ENCODE peak calls at places on chromosomes 13 and 19, in ten cellular contexts. C is astrocyte of the spinal cord, F is nephron progenitor cell, E is BE2C, X is tibial artery, O is IMR-90, D is thoracic aorta, J is astrocyte of the cerebellum, G is hepatocyte, V is Panc1. K is an unnamed sample.

GRCh38 chr19:35657904-35658700 is 8.2 kb upstream of the UPK1A start:
- DNase-seq in C (peak; percentile 48), F (no peak), E (no peak), X (no peak), O (no peak), D (no peak), J (no peak), G (no peak), V (no peak), K (no peak)

GRCh38 chr13:114108894-114109293 is 23.5 kb downstream of the RASA3 start:
- DNase-seq in C (no peak), F (no peak), E (no peak), X (peak; percentile 16), O (no peak), D (no peak), J (no peak), G (no peak), V (no peak), K (no peak)

GRCh38 chr19:5789886-5790572 is 934 bp downstream of the DUS3L start:
- DNase-seq in C (no peak), F (no peak), E (no peak), X (no peak), O (no peak), D (no peak), J (no peak), G (no peak), V (no peak), K (no peak)

GRCh38 chr13:88345171-88345847 is 674.1 kb downstream of the SLITRK5 start:
- DNase-seq in C (no peak), F (no peak), E (no peak), X (no peak), O (no peak), D (no peak), J (no peak), G (no peak), V (no peak), K (no peak)

GRCh38 chr13:46655727-46656180 is 102.8 kb downstream of the LRCH1 start:
- DNase-seq in C (peak; percentile 43), F (no peak), E (no peak), X (no peak), O (no peak), D (no peak), J (no peak), G (no peak), V (no peak), K (no peak)

GRCh38 chr19:16457195-16457953 is 14.4 kb downstream of the EPS15L1 start:
- DNase-seq in C (no peak), F (peak; percentile 54), E (peak; percentile 89), X (peak; percentile 32), O (peak; percentile 26), D (no peak), J (no peak), G (no peak), V (no peak), K (no peak)

GRCh38 chr13:98203641-98204326 is 26.7 kb upstream of the RNF113B start:
- DNase-seq in C (no peak), F (no peak), E (no peak), X (no peak), O (no peak), D (no peak), J (no peak), G (no peak), V (no peak), K (peak; percentile 29)

GRCh38 chr19:4908781-4909171 is 525 bp upstream of the UHRF1 start:
- DNase-seq in C (no peak), F (peak; percentile 36), E (no peak), X (no peak), O (no peak), D (no peak), J (no peak), G (no peak), V (no peak), K (no peak)

GRCh38 chr19:54158812-54159351 is 639 bp downstream of the LENG1 start:
- DNase-seq in C (no peak), F (no peak), E (no peak), X (no peak), O (peak; percentile 12), D (no peak), J (no peak), G (no peak), V (no peak), K (peak; percentile 23)

GRCh38 chr19:39865953-39866352 is 19.8 kb upstream of the FBL start:
- DNase-seq in C (no peak), F (no peak), E (no peak), X (no peak), O (no peak), D (no peak), J (no peak), G (no peak), V (no peak), K (no peak)

GRCh38 chr19:6475321-6476108 is 6.1 kb downstream of the DENND1C start:
- DNase-seq in C (no peak), F (peak; percentile 31), E (no peak), X (no peak), O (no peak), D (no peak), J (no peak), G (peak; percentile 50), V (no peak), K (no peak)

GRCh38 chr19:33690461-33691427 is 69.0 kb downstream of the CHST8 start:
- DNase-seq in C (no peak), F (no peak), E (peak; percentile 72), X (no peak), O (no peak), D (no peak), J (no peak), G (no peak), V (no peak), K (no peak)

GRCh38 chr13:44744880-44745633 is 168.9 kb upstream of the TSC22D1 start:
- DNase-seq in C (no peak), F (no peak), E (no peak), X (no peak), O (no peak), D (no peak), J (no peak), G (no peak), V (no peak), K (no peak)

GRCh38 chr13:44748439-44748838 is 172.3 kb upstream of the TSC22D1 start:
- DNase-seq in C (no peak), F (no peak), E (no peak), X (no peak), O (no peak), D (no peak), J (no peak), G (no peak), V (no peak), K (no peak)

GRCh38 chr13:44749906-44750305 is 173.8 kb upstream of the TSC22D1 start:
- DNase-seq in C (no peak), F (no peak), E (no peak), X (no peak), O (no peak), D (no peak), J (no peak), G (no peak), V (no peak), K (no peak)

GRCh38 chr13:44746690-44747089 is 170.6 kb upstream of the TSC22D1 start:
- DNase-seq in C (no peak), F (no peak), E (no peak), X (no peak), O (peak; percentile 41), D (no peak), J (no peak), G (no peak), V (no peak), K (no peak)

GRCh38 chr13:44747179-44747578 is 171.0 kb upstream of the TSC22D1 start:
- DNase-seq in C (no peak), F (no peak), E (no peak), X (no peak), O (no peak), D (no peak), J (no peak), G (no peak), V (no peak), K (no peak)
- TF ChIP-seq CTCF in C (no peak), F (no peak), E (no peak), X (no peak), O (no peak), D (no peak), J (no peak), G (no peak), V (no peak), K (no peak)

DNA sequence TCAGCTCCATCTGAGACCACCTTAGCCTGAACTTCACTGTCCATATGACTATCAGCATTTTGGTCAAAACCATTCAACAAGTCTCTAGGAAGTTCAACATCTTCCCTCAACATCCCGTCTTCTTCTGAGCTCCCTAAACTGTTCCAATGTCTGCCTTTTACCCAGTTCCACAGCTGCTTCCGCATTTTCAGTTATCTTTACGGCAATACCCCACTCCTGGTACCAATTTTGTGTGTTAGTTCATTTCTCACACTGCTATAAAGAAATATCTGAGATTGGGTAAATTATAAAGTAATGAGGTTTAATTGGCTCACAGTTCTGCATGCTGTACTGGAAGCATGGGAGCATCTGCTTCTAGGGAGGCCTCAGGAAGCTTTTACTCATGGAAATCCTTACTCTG is 771.2 kb downstream of the SLITRK6 start:
- DNase-seq in C (no peak), F (no peak), E (no peak), X (no peak), O (no peak), D (no peak), J (no peak), G (no peak), V (no peak), K (no peak)
- TF ChIP-seq CTCF in C (no peak), F (no peak), E (no peak), X (no peak), O (no peak), D (no peak), J (no peak), G (no peak), V (no peak), K (no peak)

DNA sequence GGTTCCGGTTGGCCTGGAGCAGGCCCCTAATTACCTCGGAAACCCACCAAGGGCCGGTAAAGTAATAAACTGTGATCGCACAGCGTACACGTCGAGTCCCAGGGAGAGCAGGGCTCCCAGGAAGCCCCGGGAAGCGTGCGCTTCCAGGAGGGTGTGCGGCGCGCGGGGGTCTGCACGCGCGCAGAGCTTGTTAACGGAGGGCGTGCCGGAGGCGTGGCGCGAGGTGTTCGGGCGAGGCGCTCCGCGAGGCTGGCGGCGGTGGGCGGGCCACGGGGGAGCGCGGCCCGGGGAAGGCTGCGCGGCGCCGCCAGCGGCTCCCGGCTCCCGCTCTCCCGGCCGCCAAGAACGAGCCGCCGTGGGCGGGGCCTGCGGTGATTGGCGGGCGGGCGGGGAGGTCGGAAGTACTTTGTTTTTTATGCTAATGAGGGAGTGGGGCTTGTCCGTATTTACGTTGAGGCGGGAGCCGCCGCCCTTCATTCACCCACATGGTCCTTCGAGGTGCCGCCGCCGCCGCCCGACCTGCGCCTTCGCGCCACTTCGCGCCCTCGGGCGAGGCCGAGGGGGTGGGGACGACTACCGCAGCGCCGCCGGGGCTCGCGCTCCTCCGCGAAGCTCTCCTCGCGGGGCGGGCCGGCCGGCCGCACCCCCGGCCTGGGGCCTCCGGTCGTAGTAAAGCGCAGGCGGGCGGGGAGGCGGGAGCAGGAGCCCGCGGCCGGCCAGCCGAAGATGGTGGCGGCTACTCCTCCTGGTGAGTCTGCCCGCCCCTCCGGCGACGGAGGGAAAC is at the start of gene MIR17HG:
- DNase-seq in C (peak; percentile 90), F (peak; percentile 94), E (peak; percentile 94), X (peak; percentile 86), O (peak; percentile 72), D (peak; percentile 56), J (peak; percentile 54), G (peak; percentile 95), V (peak; percentile 13), K (peak; percentile 71)
- TF ChIP-seq CTCF in C (no peak), F (no peak), E (no peak), X (no peak), O (no peak), D (no peak), J (no peak), G (no peak), V (no peak), K (no peak)

GRCh38 chr13:41196620-41197019 is 2.3 kb upstream of the KBTBD7 start:
- DNase-seq in C (no peak), F (no peak), E (no peak), X (no peak), O (no peak), D (no peak), J (no peak), G (no peak), V (no peak), K (no peak)
- TF ChIP-seq CTCF in C (peak; percentile 36), F (no peak), E (peak; percentile 42), X (no peak), O (peak; percentile 38), D (no peak), J (peak; percentile 11), G (no peak), V (peak; percentile 49), K (peak; percentile 68)